ENCODE peak calls at places on chromosomes 13 and 19, in nine cellular contexts. O is A172; Y is ureter; Q is stomach; F is CD4-positive, CD25-positive, alpha-beta regulatory T cell; J is COR-L47; I is heart right ventricle; E is HT1080; W is body of pancreas. X is an unnamed sample.

GRCh38 chr13:98004107-98004506 is 50.6 kb downstream of the IPO5 start:
- DNase-seq in O (no peak), Y (no peak), Q (no peak), F (no peak), J (no peak), I (no peak), E (no peak), W (no peak), X (peak)

GRCh38 chr19:8306235-8307054 is 1.7 kb downstream of the CD320 start:
- DNase-seq in O (no peak), Y (peak), Q (peak), F (peak), J (no peak), I (peak), E (no peak), W (peak), X (no peak)

GRCh38 chr13:103006706-103007426 is 59.4 kb downstream of the SLC10A2 start:
- DNase-seq in O (no peak), Y (no peak), Q (no peak), F (no peak), J (no peak), I (peak), E (no peak), W (no peak), X (no peak)

GRCh38 chr19:42024622-42025111 is 30.6 kb upstream of the ATP1A3 start:
- DNase-seq in O (peak), Y (no peak), Q (no peak), F (no peak), J (no peak), I (peak), E (no peak), W (peak), X (no peak)

GRCh38 chr13:45356966-45357689 is 16.1 kb upstream of the TPT1 start:
- DNase-seq in O (no peak), Y (no peak), Q (no peak), F (no peak), J (no peak), I (no peak), E (no peak), W (no peak), X (no peak)

GRCh38 chr19:47549341-47549768 is 23.6 kb downstream of the ZNF541 start:
- DNase-seq in O (no peak), Y (no peak), Q (no peak), F (no peak), J (no peak), I (no peak), E (no peak), W (no peak), X (no peak)

GRCh38 chr13:98252931-98253470 is 75.9 kb upstream of the RNF113B start:
- DNase-seq in O (peak), Y (no peak), Q (no peak), F (no peak), J (no peak), I (no peak), E (peak), W (no peak), X (no peak)

GRCh38 chr13:63880705-63881104 is 2465.1 kb upstream of the PCDH20 start:
- DNase-seq in O (no peak), Y (no peak), Q (no peak), F (no peak), J (no peak), I (no peak), E (no peak), W (no peak), X (no peak)

GRCh38 chr19:50500060-50500752 is 10.8 kb downstream of the JOSD2 start:
- DNase-seq in O (no peak), Y (no peak), Q (no peak), F (no peak), J (peak), I (peak), E (no peak), W (no peak), X (no peak)

GRCh38 chr19:4115050-4115817 is 8.7 kb downstream of the MAP2K2 start:
- DNase-seq in O (no peak), Y (no peak), Q (peak), F (peak), J (no peak), I (peak), E (no peak), W (no peak), X (no peak)

GRCh38 chr13:98487016-98487415 is 89.9 kb downstream of the STK24 start:
- DNase-seq in O (no peak), Y (no peak), Q (no peak), F (no peak), J (no peak), I (no peak), E (no peak), W (no peak), X (no peak)

GRCh38 chr19:53086949-53087348 is 16.3 kb downstream of the ZNF160 start:
- DNase-seq in O (no peak), Y (no peak), Q (no peak), F (no peak), J (no peak), I (peak), E (no peak), W (peak), X (no peak)

GRCh38 chr19:29478578-29479565 is 46.9 kb upstream of the VSTM2B start:
- DNase-seq in O (no peak), Y (peak), Q (no peak), F (no peak), J (peak), I (no peak), E (peak), W (no peak), X (no peak)

GRCh38 chr13:112442483-112443090 is 66.4 kb downstream of the SPACA7 start:
- DNase-seq in O (no peak), Y (no peak), Q (no peak), F (no peak), J (no peak), I (no peak), E (no peak), W (no peak), X (no peak)

GRCh38 chr13:97429681-97430081 is 4.3 kb upstream of the RAP2A start:
- DNase-seq in O (no peak), Y (no peak), Q (no peak), F (no peak), J (peak), I (peak), E (peak), W (no peak), X (no peak)

X was measured in PC-3.